ENCODE peak calls at places on chromosomes 12 and 14, in eight cellular contexts. One of them, this sample, is unnamed. For H3K36me3, the result is how much of the 10 kb centered on the place peaks cover.

GRCh38 chr12:132028111-132028510 is 78.4 kb downstream of the EP400 start:
- DNase-seq in iPS DF 6.9: no peak
- DNase-seq in lung: no peak
- DNase-seq in ascending aorta: no peak
- DNase-seq in heart left ventricle: peak
- DNase-seq in Panc1: no peak
- DNase-seq in suprapubic skin: peak
- DNase-seq in brain microvascular endothelial cell: no peak
- DNase-seq in this sample: no peak

GRCh38 chr12:54529581-54529980 is 19.8 kb upstream of the PDE1B start:
- DNase-seq in Panc1: no peak
- DNase-seq in lung: no peak
- DNase-seq in heart left ventricle: no peak
- DNase-seq in iPS DF 6.9: no peak
- DNase-seq in ascending aorta: no peak
- DNase-seq in brain microvascular endothelial cell: no peak
- DNase-seq in suprapubic skin: no peak
- DNase-seq in this sample: no peak

GRCh38 chr12:92029902-92030586 is 115.6 kb downstream of the BTG1 start:
- DNase-seq in lung: no peak
- DNase-seq in suprapubic skin: no peak
- DNase-seq in Panc1: no peak
- DNase-seq in iPS DF 6.9: no peak
- DNase-seq in brain microvascular endothelial cell: no peak
- DNase-seq in ascending aorta: no peak
- DNase-seq in heart left ventricle: no peak
- DNase-seq in this sample: no peak

GRCh38 chr14:87992349-87992719 is 648 bp downstream of the GALC start:
- DNase-seq in suprapubic skin: no peak
- DNase-seq in brain microvascular endothelial cell: no peak
- DNase-seq in heart left ventricle: no peak
- DNase-seq in ascending aorta: no peak
- DNase-seq in Panc1: no peak
- DNase-seq in iPS DF 6.9: no peak
- DNase-seq in lung: no peak
- DNase-seq in this sample: no peak

GRCh38 chr12:69701821-69702220 is 2.7 kb upstream of the BEST3 start:
- DNase-seq in suprapubic skin: no peak
- DNase-seq in Panc1: no peak
- DNase-seq in lung: no peak
- DNase-seq in heart left ventricle: no peak
- DNase-seq in iPS DF 6.9: no peak
- DNase-seq in brain microvascular endothelial cell: no peak
- DNase-seq in ascending aorta: no peak
- DNase-seq in this sample: no peak

GRCh38 chr12:981176-981828 is 9.7 kb upstream of the ERC1 start:
- DNase-seq in Panc1: no peak
- DNase-seq in ascending aorta: no peak
- DNase-seq in heart left ventricle: no peak
- DNase-seq in brain microvascular endothelial cell: no peak
- DNase-seq in lung: no peak
- DNase-seq in suprapubic skin: no peak
- DNase-seq in iPS DF 6.9: no peak
- DNase-seq in this sample: no peak

GRCh38 chr14:68791078-68791983 is 1.5 kb downstream of the ZFP36L1 start:
- DNase-seq in ascending aorta: no peak
- DNase-seq in suprapubic skin: peak
- DNase-seq in iPS DF 6.9: no peak
- DNase-seq in lung: no peak
- DNase-seq in brain microvascular endothelial cell: no peak
- DNase-seq in Panc1: no peak
- DNase-seq in heart left ventricle: no peak
- DNase-seq in this sample: peak

GRCh38 chr12:75452675-75453330 is 27.8 kb upstream of the GLIPR1 start:
- DNase-seq in brain microvascular endothelial cell: peak
- DNase-seq in iPS DF 6.9: no peak
- DNase-seq in heart left ventricle: no peak
- DNase-seq in suprapubic skin: no peak
- DNase-seq in Panc1: no peak
- DNase-seq in lung: no peak
- DNase-seq in ascending aorta: no peak
- DNase-seq in this sample: no peak

GRCh38 chr12:51972849-51973273 is 21.4 kb downstream of the ACVR1B start:
- DNase-seq in ascending aorta: peak
- DNase-seq in iPS DF 6.9: no peak
- DNase-seq in heart left ventricle: no peak
- DNase-seq in suprapubic skin: peak
- DNase-seq in brain microvascular endothelial cell: peak
- DNase-seq in lung: peak
- DNase-seq in Panc1: no peak
- DNase-seq in this sample: no peak

GRCh38 chr14:52951730-52952481 is 1.1 kb upstream of the FERMT2 start:
- DNase-seq in suprapubic skin: no peak
- DNase-seq in iPS DF 6.9: no peak
- DNase-seq in lung: peak
- DNase-seq in brain microvascular endothelial cell: peak
- DNase-seq in Panc1: peak
- DNase-seq in ascending aorta: no peak
- DNase-seq in heart left ventricle: no peak
- DNase-seq in this sample: peak

GRCh38 chr12:38392584-38393144 is 76.1 kb downstream of the ALG10B start:
- DNase-seq in lung: no peak
- DNase-seq in ascending aorta: no peak
- DNase-seq in brain microvascular endothelial cell: no peak
- DNase-seq in heart left ventricle: no peak
- DNase-seq in iPS DF 6.9: no peak
- DNase-seq in Panc1: no peak
- DNase-seq in suprapubic skin: no peak
- DNase-seq in this sample: no peak

GRCh38 chr14:21104448-21105060 is 3.7 kb downstream of the TMEM253 start:
- DNase-seq in heart left ventricle: peak
- DNase-seq in brain microvascular endothelial cell: peak
- DNase-seq in lung: peak
- DNase-seq in suprapubic skin: peak
- DNase-seq in iPS DF 6.9: no peak
- DNase-seq in Panc1: peak
- DNase-seq in ascending aorta: no peak
- DNase-seq in this sample: peak

GRCh38 chr12:115993715-115994114 is 283.8 kb downstream of the MED13L start:
- DNase-seq in brain microvascular endothelial cell: no peak
- DNase-seq in heart left ventricle: no peak
- DNase-seq in Panc1: no peak
- DNase-seq in suprapubic skin: no peak
- DNase-seq in ascending aorta: no peak
- DNase-seq in lung: no peak
- DNase-seq in iPS DF 6.9: no peak
- DNase-seq in this sample: no peak

GRCh38 chr12:115984607-115985006 is 292.9 kb downstream of the MED13L start:
- DNase-seq in ascending aorta: no peak
- DNase-seq in lung: no peak
- DNase-seq in Panc1: no peak
- DNase-seq in iPS DF 6.9: no peak
- DNase-seq in suprapubic skin: no peak
- DNase-seq in heart left ventricle: no peak
- DNase-seq in brain microvascular endothelial cell: no peak
- DNase-seq in this sample: no peak

GRCh38 chr12:115988193-115988592 is 289.3 kb downstream of the MED13L start:
- DNase-seq in brain microvascular endothelial cell: no peak
- DNase-seq in heart left ventricle: no peak
- DNase-seq in lung: no peak
- DNase-seq in Panc1: no peak
- DNase-seq in ascending aorta: no peak
- DNase-seq in suprapubic skin: no peak
- DNase-seq in iPS DF 6.9: no peak
- DNase-seq in this sample: no peak

GRCh38 chr12:115988629-115989563 is 288.6 kb downstream of the MED13L start:
- DNase-seq in lung: no peak
- DNase-seq in brain microvascular endothelial cell: no peak
- DNase-seq in Panc1: no peak
- DNase-seq in iPS DF 6.9: no peak
- DNase-seq in ascending aorta: no peak
- DNase-seq in heart left ventricle: no peak
- DNase-seq in suprapubic skin: no peak
- DNase-seq in this sample: no peak

GRCh38 chr12:115990241-115990640 is 287.3 kb downstream of the MED13L start:
- DNase-seq in lung: no peak
- DNase-seq in iPS DF 6.9: no peak
- DNase-seq in ascending aorta: no peak
- DNase-seq in Panc1: no peak
- DNase-seq in brain microvascular endothelial cell: no peak
- DNase-seq in suprapubic skin: no peak
- DNase-seq in heart left ventricle: no peak
- DNase-seq in this sample: no peak
- H3K36me3 ChIP-seq in lung: under half
- H3K36me3 ChIP-seq in iPS DF 6.9: under half
- H3K36me3 ChIP-seq in ascending aorta: half or more
- H3K36me3 ChIP-seq in Panc1: under half
- H3K36me3 ChIP-seq in brain microvascular endothelial cell: under half
- H3K36me3 ChIP-seq in suprapubic skin: half or more
- H3K36me3 ChIP-seq in heart left ventricle: under half
- H3K36me3 ChIP-seq in this sample: under half

DNA sequence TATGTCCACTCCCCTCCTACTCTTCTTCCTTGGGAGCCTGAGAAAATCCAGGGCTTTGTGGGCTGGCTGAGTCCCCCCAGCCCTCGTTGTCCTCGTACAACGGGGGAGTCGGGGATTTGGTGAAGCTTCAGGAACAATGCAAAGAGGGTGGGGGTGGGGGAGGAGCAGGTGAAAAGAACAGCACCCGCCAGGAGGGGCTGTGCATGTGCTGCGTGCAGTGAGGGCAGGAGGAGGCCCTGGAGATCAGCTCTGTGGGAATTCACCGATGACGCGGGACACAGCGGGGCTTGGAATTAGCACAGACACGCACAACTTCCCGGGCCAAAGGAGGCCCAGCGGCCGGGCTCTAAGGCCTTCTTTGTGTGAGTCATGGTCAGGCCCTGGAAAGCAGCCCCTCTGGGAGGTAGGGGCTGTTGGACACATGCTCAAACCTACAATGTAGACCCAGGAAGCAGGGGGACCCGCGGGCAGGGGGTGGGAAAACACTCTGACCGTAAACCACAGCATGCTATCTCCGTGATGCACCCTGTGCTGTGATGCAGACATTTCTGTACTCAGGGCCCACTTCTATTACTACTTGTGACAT is 32.8 kb downstream of the RBM19 start:
- DNase-seq in suprapubic skin: no peak
- DNase-seq in heart left ventricle: no peak
- DNase-seq in iPS DF 6.9: no peak
- DNase-seq in Panc1: no peak
- DNase-seq in brain microvascular endothelial cell: peak
- DNase-seq in ascending aorta: no peak
- DNase-seq in lung: no peak
- DNase-seq in this sample: no peak
- H3K36me3 ChIP-seq in suprapubic skin: half or more
- H3K36me3 ChIP-seq in heart left ventricle: half or more
- H3K36me3 ChIP-seq in iPS DF 6.9: under half
- H3K36me3 ChIP-seq in Panc1: under half
- H3K36me3 ChIP-seq in brain microvascular endothelial cell: under half
- H3K36me3 ChIP-seq in ascending aorta: under half
- H3K36me3 ChIP-seq in lung: under half
- H3K36me3 ChIP-seq in this sample: under half

GRCh38 chr12:106712768-106713167 is 61.7 kb upstream of the RIC8B start:
- DNase-seq in Panc1: no peak
- DNase-seq in brain microvascular endothelial cell: no peak
- DNase-seq in iPS DF 6.9: no peak
- DNase-seq in lung: no peak
- DNase-seq in heart left ventricle: no peak
- DNase-seq in suprapubic skin: no peak
- DNase-seq in ascending aorta: no peak
- DNase-seq in this sample: no peak

GRCh38 chr12:106711316-106711715 is 63.2 kb upstream of the RIC8B start:
- DNase-seq in brain microvascular endothelial cell: no peak
- DNase-seq in lung: no peak
- DNase-seq in ascending aorta: no peak
- DNase-seq in heart left ventricle: no peak
- DNase-seq in suprapubic skin: no peak
- DNase-seq in iPS DF 6.9: no peak
- DNase-seq in Panc1: no peak
- DNase-seq in this sample: no peak

GRCh38 chr12:106717671-106718070 is 56.8 kb upstream of the RIC8B start:
- DNase-seq in brain microvascular endothelial cell: no peak
- DNase-seq in Panc1: no peak
- DNase-seq in iPS DF 6.9: no peak
- DNase-seq in suprapubic skin: no peak
- DNase-seq in ascending aorta: no peak
- DNase-seq in heart left ventricle: no peak
- DNase-seq in lung: no peak
- DNase-seq in this sample: no peak

GRCh38 chr12:106719879-106720278 is 54.6 kb upstream of the RIC8B start:
- DNase-seq in heart left ventricle: no peak
- DNase-seq in suprapubic skin: no peak
- DNase-seq in lung: no peak
- DNase-seq in brain microvascular endothelial cell: no peak
- DNase-seq in Panc1: no peak
- DNase-seq in iPS DF 6.9: no peak
- DNase-seq in ascending aorta: no peak
- DNase-seq in this sample: no peak

GRCh38 chr12:106715582-106715981 is 58.9 kb upstream of the RIC8B start:
- DNase-seq in iPS DF 6.9: no peak
- DNase-seq in suprapubic skin: no peak
- DNase-seq in heart left ventricle: no peak
- DNase-seq in lung: no peak
- DNase-seq in ascending aorta: no peak
- DNase-seq in brain microvascular endothelial cell: no peak
- DNase-seq in Panc1: no peak
- DNase-seq in this sample: no peak
- H3K36me3 ChIP-seq in iPS DF 6.9: under half
- H3K36me3 ChIP-seq in suprapubic skin: under half
- H3K36me3 ChIP-seq in heart left ventricle: under half
- H3K36me3 ChIP-seq in lung: under half
- H3K36me3 ChIP-seq in ascending aorta: under half
- H3K36me3 ChIP-seq in brain microvascular endothelial cell: under half
- H3K36me3 ChIP-seq in Panc1: under half
- H3K36me3 ChIP-seq in this sample: under half

GRCh38 chr12:40185303-40185693 is 39.5 kb upstream of the LRRK2 start:
- DNase-seq in Panc1: no peak
- DNase-seq in heart left ventricle: no peak
- DNase-seq in lung: no peak
- DNase-seq in suprapubic skin: no peak
- DNase-seq in brain microvascular endothelial cell: no peak
- DNase-seq in ascending aorta: no peak
- DNase-seq in iPS DF 6.9: no peak
- DNase-seq in this sample: no peak

GRCh38 chr12:40181490-40181889 is 43.3 kb upstream of the LRRK2 start:
- DNase-seq in brain microvascular endothelial cell: no peak
- DNase-seq in lung: no peak
- DNase-seq in Panc1: no peak
- DNase-seq in heart left ventricle: no peak
- DNase-seq in iPS DF 6.9: no peak
- DNase-seq in suprapubic skin: no peak
- DNase-seq in ascending aorta: no peak
- DNase-seq in this sample: no peak

GRCh38 chr12:40184493-40185302 is 40.1 kb upstream of the LRRK2 start:
- DNase-seq in Panc1: no peak
- DNase-seq in suprapubic skin: no peak
- DNase-seq in ascending aorta: no peak
- DNase-seq in brain microvascular endothelial cell: no peak
- DNase-seq in heart left ventricle: no peak
- DNase-seq in iPS DF 6.9: no peak
- DNase-seq in lung: no peak
- DNase-seq in this sample: no peak

GRCh38 chr12:40188558-40189320 is 36.1 kb upstream of the LRRK2 start:
- DNase-seq in Panc1: no peak
- DNase-seq in ascending aorta: no peak
- DNase-seq in lung: no peak
- DNase-seq in heart left ventricle: no peak
- DNase-seq in brain microvascular endothelial cell: no peak
- DNase-seq in iPS DF 6.9: no peak
- DNase-seq in suprapubic skin: no peak
- DNase-seq in this sample: no peak

GRCh38 chr12:40183745-40184144 is 41.1 kb upstream of the LRRK2 start:
- DNase-seq in iPS DF 6.9: no peak
- DNase-seq in lung: no peak
- DNase-seq in ascending aorta: no peak
- DNase-seq in Panc1: no peak
- DNase-seq in suprapubic skin: no peak
- DNase-seq in brain microvascular endothelial cell: no peak
- DNase-seq in heart left ventricle: no peak
- DNase-seq in this sample: no peak
- H3K36me3 ChIP-seq in iPS DF 6.9: under half
- H3K36me3 ChIP-seq in lung: under half
- H3K36me3 ChIP-seq in ascending aorta: under half
- H3K36me3 ChIP-seq in Panc1: under half
- H3K36me3 ChIP-seq in suprapubic skin: under half
- H3K36me3 ChIP-seq in brain microvascular endothelial cell: under half
- H3K36me3 ChIP-seq in heart left ventricle: under half
- H3K36me3 ChIP-seq in this sample: under half

This sample was measured in breast epithelium.